ENCODE peak calls at places on chromosome 7, in five cellular contexts. One of them, this sample, is unnamed.

GRCh38 chr7:142111509-142111908 is at the start of gene MGAM2:
- DNase-seq in colonic mucosa: peak; percentile 46
- DNase-seq in gastrocnemius medialis: no peak
- DNase-seq in CD4-positive, alpha-beta T cell: no peak
- DNase-seq in cardiac muscle cell: no peak
- DNase-seq in this sample: no peak

GRCh38 chr7:3895341-3895740 is 594.3 kb downstream of the SDK1 start:
- DNase-seq in colonic mucosa: no peak
- DNase-seq in gastrocnemius medialis: no peak
- DNase-seq in CD4-positive, alpha-beta T cell: no peak
- DNase-seq in cardiac muscle cell: no peak
- DNase-seq in this sample: no peak

GRCh38 chr7:140570120-140570519 is 70.5 kb downstream of the DENND2A start:
- DNase-seq in colonic mucosa: no peak
- DNase-seq in gastrocnemius medialis: no peak
- DNase-seq in CD4-positive, alpha-beta T cell: no peak
- DNase-seq in cardiac muscle cell: no peak
- DNase-seq in this sample: no peak

GRCh38 chr7:11988186-11988585 is 156.2 kb upstream of the THSD7A start:
- DNase-seq in colonic mucosa: no peak
- DNase-seq in gastrocnemius medialis: no peak
- DNase-seq in CD4-positive, alpha-beta T cell: no peak
- DNase-seq in cardiac muscle cell: no peak
- DNase-seq in this sample: no peak

GRCh38 chr7:99953649-99954048 is 22.2 kb downstream of the AZGP1 start:
- DNase-seq in colonic mucosa: no peak
- DNase-seq in gastrocnemius medialis: peak; percentile 62
- DNase-seq in CD4-positive, alpha-beta T cell: no peak
- DNase-seq in cardiac muscle cell: peak; percentile 67
- DNase-seq in this sample: no peak

GRCh38 chr7:20270371-20270770 is 53.2 kb upstream of the MACC1 start:
- DNase-seq in colonic mucosa: no peak
- DNase-seq in gastrocnemius medialis: no peak
- DNase-seq in CD4-positive, alpha-beta T cell: no peak
- DNase-seq in cardiac muscle cell: no peak
- DNase-seq in this sample: no peak

GRCh38 chr7:99599836-99600235 is 1.8 kb downstream of the TMEM225B start:
- DNase-seq in colonic mucosa: no peak
- DNase-seq in gastrocnemius medialis: no peak
- DNase-seq in CD4-positive, alpha-beta T cell: no peak
- DNase-seq in cardiac muscle cell: no peak
- DNase-seq in this sample: no peak

GRCh38 chr7:118029881-118030422 is 154.0 kb upstream of the LSM8 start:
- DNase-seq in colonic mucosa: no peak
- DNase-seq in gastrocnemius medialis: no peak
- DNase-seq in CD4-positive, alpha-beta T cell: no peak
- DNase-seq in cardiac muscle cell: no peak
- DNase-seq in this sample: no peak

GRCh38 chr7:37987732-37988131 is 67.3 kb downstream of the EPDR1 start:
- DNase-seq in colonic mucosa: peak; percentile 52
- DNase-seq in gastrocnemius medialis: no peak
- DNase-seq in CD4-positive, alpha-beta T cell: no peak
- DNase-seq in cardiac muscle cell: peak; percentile 30
- DNase-seq in this sample: no peak

GRCh38 chr7:81691199-81691821 is 78.5 kb downstream of the HGF start:
- DNase-seq in colonic mucosa: no peak
- DNase-seq in gastrocnemius medialis: no peak
- DNase-seq in CD4-positive, alpha-beta T cell: no peak
- DNase-seq in cardiac muscle cell: peak; percentile 38
- DNase-seq in this sample: no peak

GRCh38 chr7:77330169-77330882 is 85.8 kb downstream of the GSAP start:
- DNase-seq in colonic mucosa: no peak
- DNase-seq in gastrocnemius medialis: no peak
- DNase-seq in CD4-positive, alpha-beta T cell: no peak
- DNase-seq in cardiac muscle cell: peak; percentile 28
- DNase-seq in this sample: peak; percentile 68

DNA sequence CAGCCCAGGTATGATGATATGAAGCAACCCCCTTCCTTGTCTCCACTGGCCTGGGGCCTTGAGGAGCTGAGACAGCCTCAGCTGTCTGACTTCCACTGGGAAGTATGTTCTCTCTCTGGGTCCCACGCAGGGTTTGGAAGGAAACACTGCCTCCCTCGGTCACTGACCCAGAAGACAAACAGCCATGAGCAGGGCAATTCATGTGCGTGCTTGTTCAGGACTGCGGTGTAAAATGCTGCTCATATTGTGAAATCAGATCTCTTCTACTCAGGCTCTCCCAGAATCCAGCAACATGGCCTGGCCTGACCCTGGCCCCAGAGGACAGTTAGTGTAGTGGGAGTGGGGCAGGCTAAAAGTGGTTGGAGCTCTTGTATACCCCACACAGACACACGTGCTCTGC is 2.8 kb downstream of the CLCN1 start:
- DNase-seq in colonic mucosa: no peak
- DNase-seq in gastrocnemius medialis: peak; percentile 87
- DNase-seq in CD4-positive, alpha-beta T cell: no peak
- DNase-seq in cardiac muscle cell: peak; percentile 61
- DNase-seq in this sample: no peak
- TF ChIP-seq CTCF in colonic mucosa: no peak
- TF ChIP-seq CTCF in gastrocnemius medialis: no peak
- TF ChIP-seq CTCF in CD4-positive, alpha-beta T cell: no peak
- TF ChIP-seq CTCF in cardiac muscle cell: no peak
- TF ChIP-seq CTCF in this sample: no peak

GRCh38 chr7:30047124-30047523 is 18.9 kb downstream of the PLEKHA8 start:
- DNase-seq in colonic mucosa: no peak
- DNase-seq in gastrocnemius medialis: no peak
- DNase-seq in CD4-positive, alpha-beta T cell: no peak
- DNase-seq in cardiac muscle cell: no peak
- DNase-seq in this sample: no peak

GRCh38 chr7:30057741-30058140 is 29.5 kb downstream of the PLEKHA8 start:
- DNase-seq in colonic mucosa: no peak
- DNase-seq in gastrocnemius medialis: no peak
- DNase-seq in CD4-positive, alpha-beta T cell: no peak
- DNase-seq in cardiac muscle cell: no peak
- DNase-seq in this sample: no peak

GRCh38 chr7:30049173-30049572 is 21.0 kb downstream of the PLEKHA8 start:
- DNase-seq in colonic mucosa: no peak
- DNase-seq in gastrocnemius medialis: no peak
- DNase-seq in CD4-positive, alpha-beta T cell: no peak
- DNase-seq in cardiac muscle cell: no peak
- DNase-seq in this sample: no peak

GRCh38 chr7:30048582-30048981 is 20.4 kb downstream of the PLEKHA8 start:
- DNase-seq in colonic mucosa: no peak
- DNase-seq in gastrocnemius medialis: no peak
- DNase-seq in CD4-positive, alpha-beta T cell: no peak
- DNase-seq in cardiac muscle cell: no peak
- DNase-seq in this sample: no peak

GRCh38 chr7:30053068-30053467 is 24.9 kb downstream of the PLEKHA8 start:
- DNase-seq in colonic mucosa: no peak
- DNase-seq in gastrocnemius medialis: no peak
- DNase-seq in CD4-positive, alpha-beta T cell: no peak
- DNase-seq in cardiac muscle cell: no peak
- DNase-seq in this sample: no peak
- TF ChIP-seq CTCF in colonic mucosa: no peak
- TF ChIP-seq CTCF in gastrocnemius medialis: no peak
- TF ChIP-seq CTCF in CD4-positive, alpha-beta T cell: no peak
- TF ChIP-seq CTCF in cardiac muscle cell: no peak
- TF ChIP-seq CTCF in this sample: no peak

DNA sequence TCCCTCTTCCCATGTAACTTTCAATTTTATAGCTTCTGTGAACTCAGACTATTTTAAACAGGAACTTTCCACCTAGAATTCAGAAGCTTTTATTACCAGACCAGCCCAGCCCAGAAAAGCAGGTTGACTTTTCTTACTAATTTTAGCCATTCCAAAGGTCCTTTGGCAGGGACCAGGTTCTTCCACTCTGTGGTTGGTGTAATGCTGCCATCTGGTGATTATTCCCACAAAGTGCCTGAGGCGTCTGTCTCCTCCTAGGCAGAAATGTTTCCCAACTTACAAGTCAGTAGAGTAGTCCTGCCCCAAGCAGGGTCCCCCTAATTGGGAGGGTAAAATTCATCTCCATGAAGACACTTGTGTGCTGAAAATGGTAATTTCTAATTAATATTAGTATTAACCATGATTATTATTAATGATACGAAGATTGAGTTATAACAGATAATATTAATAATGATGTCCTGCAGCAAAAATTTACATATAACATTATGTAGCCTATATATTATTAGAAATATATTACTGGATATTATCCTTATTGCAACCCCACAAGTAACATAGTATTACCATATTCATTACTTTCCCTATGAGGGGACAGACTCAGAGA is 53.0 kb upstream of the PPP1R17 start:
- DNase-seq in colonic mucosa: peak; percentile 70
- DNase-seq in gastrocnemius medialis: no peak
- DNase-seq in CD4-positive, alpha-beta T cell: no peak
- DNase-seq in cardiac muscle cell: peak; percentile 71
- DNase-seq in this sample: peak; percentile 3
- TF ChIP-seq CTCF in colonic mucosa: peak; percentile 61
- TF ChIP-seq CTCF in gastrocnemius medialis: no peak
- TF ChIP-seq CTCF in CD4-positive, alpha-beta T cell: no peak
- TF ChIP-seq CTCF in cardiac muscle cell: peak; percentile 64
- TF ChIP-seq CTCF in this sample: peak; percentile 42

GRCh38 chr7:132245539-132245938 is 330.7 kb downstream of the PLXNA4 start:
- DNase-seq in colonic mucosa: no peak
- DNase-seq in gastrocnemius medialis: no peak
- DNase-seq in CD4-positive, alpha-beta T cell: no peak
- DNase-seq in cardiac muscle cell: no peak
- DNase-seq in this sample: no peak

GRCh38 chr7:132244917-132245480 is 331.3 kb downstream of the PLXNA4 start:
- DNase-seq in colonic mucosa: no peak
- DNase-seq in gastrocnemius medialis: no peak
- DNase-seq in CD4-positive, alpha-beta T cell: no peak
- DNase-seq in cardiac muscle cell: no peak
- DNase-seq in this sample: no peak

GRCh38 chr7:132240821-132241422 is 335.3 kb downstream of the PLXNA4 start:
- DNase-seq in colonic mucosa: no peak
- DNase-seq in gastrocnemius medialis: no peak
- DNase-seq in CD4-positive, alpha-beta T cell: no peak
- DNase-seq in cardiac muscle cell: peak; percentile 7
- DNase-seq in this sample: no peak

GRCh38 chr7:132242192-132242812 is 334.0 kb downstream of the PLXNA4 start:
- DNase-seq in colonic mucosa: no peak
- DNase-seq in gastrocnemius medialis: no peak
- DNase-seq in CD4-positive, alpha-beta T cell: no peak
- DNase-seq in cardiac muscle cell: no peak
- DNase-seq in this sample: no peak

DNA sequence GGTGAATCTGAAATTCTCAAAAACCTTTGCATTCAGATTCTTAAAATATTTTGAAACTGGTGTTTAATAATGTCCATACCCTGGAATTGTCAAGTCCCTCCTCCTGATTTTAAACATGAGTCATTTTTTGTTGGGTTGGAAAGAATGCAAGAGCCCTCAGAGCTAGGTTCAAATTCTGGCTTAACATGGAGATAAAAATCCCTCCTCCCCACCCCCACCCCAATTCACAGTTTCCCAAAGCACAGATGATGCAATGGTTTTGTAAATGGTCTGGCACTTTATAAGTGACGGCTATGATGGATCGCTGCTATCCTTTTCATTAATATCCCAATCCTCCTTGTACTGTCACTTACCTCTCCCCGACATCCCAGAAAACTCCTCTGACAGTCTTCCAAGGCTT is 332.8 kb downstream of the PLXNA4 start:
- DNase-seq in colonic mucosa: no peak
- DNase-seq in gastrocnemius medialis: no peak
- DNase-seq in CD4-positive, alpha-beta T cell: no peak
- DNase-seq in cardiac muscle cell: peak; percentile 70
- DNase-seq in this sample: no peak
- TF ChIP-seq CTCF in colonic mucosa: no peak
- TF ChIP-seq CTCF in gastrocnemius medialis: no peak
- TF ChIP-seq CTCF in CD4-positive, alpha-beta T cell: no peak
- TF ChIP-seq CTCF in cardiac muscle cell: no peak
- TF ChIP-seq CTCF in this sample: no peak

DNA sequence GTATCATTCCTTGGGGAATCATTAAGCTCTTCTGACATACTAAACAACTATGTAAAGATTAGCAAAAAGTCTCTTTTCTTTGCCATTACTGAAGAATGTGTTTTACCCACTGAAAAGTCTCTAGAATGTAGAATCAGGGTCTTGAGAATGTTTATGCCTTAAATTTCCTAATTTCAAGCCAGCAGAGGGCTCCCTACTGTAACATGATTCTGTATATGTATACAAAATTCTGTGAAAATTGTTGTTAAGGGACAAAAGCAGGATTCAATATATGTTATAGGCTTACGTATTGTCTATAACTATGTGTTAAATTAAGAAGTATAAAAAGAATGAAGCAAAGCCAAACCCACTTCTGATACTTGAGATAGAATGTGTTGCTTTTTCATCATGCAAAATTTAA is 296.9 kb upstream of the DGKB start:
- DNase-seq in colonic mucosa: no peak
- DNase-seq in gastrocnemius medialis: no peak
- DNase-seq in CD4-positive, alpha-beta T cell: no peak
- DNase-seq in cardiac muscle cell: peak; percentile 35
- DNase-seq in this sample: no peak
- TF ChIP-seq CTCF in colonic mucosa: no peak
- TF ChIP-seq CTCF in gastrocnemius medialis: no peak
- TF ChIP-seq CTCF in CD4-positive, alpha-beta T cell: no peak
- TF ChIP-seq CTCF in cardiac muscle cell: peak; percentile 52
- TF ChIP-seq CTCF in this sample: no peak

GRCh38 chr7:55410641-55411239 is 45.6 kb downstream of the LANCL2 start:
- DNase-seq in colonic mucosa: no peak
- DNase-seq in gastrocnemius medialis: no peak
- DNase-seq in CD4-positive, alpha-beta T cell: no peak
- DNase-seq in cardiac muscle cell: no peak
- DNase-seq in this sample: no peak

GRCh38 chr7:55413442-55413841 is 48.3 kb downstream of the LANCL2 start:
- DNase-seq in colonic mucosa: no peak
- DNase-seq in gastrocnemius medialis: no peak
- DNase-seq in CD4-positive, alpha-beta T cell: no peak
- DNase-seq in cardiac muscle cell: no peak
- DNase-seq in this sample: no peak

GRCh38 chr7:55405856-55406541 is 40.9 kb downstream of the LANCL2 start:
- DNase-seq in colonic mucosa: no peak
- DNase-seq in gastrocnemius medialis: no peak
- DNase-seq in CD4-positive, alpha-beta T cell: no peak
- DNase-seq in cardiac muscle cell: no peak
- DNase-seq in this sample: no peak

GRCh38 chr7:55411844-55412243 is 46.7 kb downstream of the LANCL2 start:
- DNase-seq in colonic mucosa: no peak
- DNase-seq in gastrocnemius medialis: no peak
- DNase-seq in CD4-positive, alpha-beta T cell: no peak
- DNase-seq in cardiac muscle cell: no peak
- DNase-seq in this sample: no peak

DNA sequence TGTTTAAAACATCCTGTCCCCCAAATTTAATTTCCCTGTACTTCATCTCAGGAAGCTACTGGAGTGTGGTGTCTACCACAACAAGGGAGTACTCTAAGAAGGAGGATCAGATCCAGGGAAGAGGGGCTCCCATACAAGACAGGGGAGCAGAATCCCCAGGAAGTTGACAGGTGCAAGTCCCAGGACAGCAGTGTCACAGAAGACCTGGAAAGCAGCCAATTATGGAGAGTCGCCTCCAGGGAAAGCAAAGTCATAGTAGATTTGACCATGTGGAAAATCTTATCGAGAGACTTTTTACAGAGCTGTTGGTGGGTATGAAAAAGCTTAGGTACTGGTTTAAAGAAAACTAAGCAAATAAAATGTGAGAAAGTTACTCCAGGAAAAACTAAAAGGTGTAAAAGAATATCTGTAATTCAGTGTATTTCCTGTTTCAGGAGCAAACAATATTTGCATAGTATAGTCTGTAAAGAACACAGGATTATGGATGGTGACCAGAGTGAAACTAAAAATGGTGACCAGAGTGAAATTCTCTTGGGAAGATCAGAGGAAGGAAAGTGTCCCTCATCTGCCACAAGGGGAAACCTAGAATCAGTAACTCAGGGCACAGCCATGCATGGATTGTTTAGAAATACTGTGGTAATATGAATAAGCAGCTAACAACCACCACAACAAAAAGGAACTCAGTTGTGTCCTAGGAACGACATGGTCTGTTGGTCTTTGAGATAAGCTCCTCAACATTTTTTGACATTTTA is 44.5 kb downstream of the LANCL2 start:
- DNase-seq in colonic mucosa: peak; percentile 38
- DNase-seq in gastrocnemius medialis: no peak
- DNase-seq in CD4-positive, alpha-beta T cell: no peak
- DNase-seq in cardiac muscle cell: no peak
- DNase-seq in this sample: no peak
- TF ChIP-seq CTCF in colonic mucosa: no peak
- TF ChIP-seq CTCF in gastrocnemius medialis: no peak
- TF ChIP-seq CTCF in CD4-positive, alpha-beta T cell: no peak
- TF ChIP-seq CTCF in cardiac muscle cell: no peak
- TF ChIP-seq CTCF in this sample: no peak

This sample was measured in GM12864.